ENCODE peak calls at places on chromosomes 13 and 19, in eight cellular contexts. Z is epithelial cell of esophagus, W is GM23338, D is lung, N is tibial artery, L is tibial nerve, Y is pancreas, R is left ventricle myocardium inferior. F is an unnamed sample.

GRCh38 chr13:56561327-56561726 is 579.4 kb upstream of the PRR20A start:
- DNase-seq in Z (peak; percentile 54), W (peak; percentile 26), D (no peak), N (no peak), L (no peak), Y (no peak), R (no peak), F (no peak)

GRCh38 chr13:43405457-43405856 is 381.3 kb downstream of the ENOX1 start:
- DNase-seq in Z (peak; percentile 81), W (no peak), D (no peak), N (no peak), L (no peak), Y (no peak), R (no peak), F (no peak)

GRCh38 chr13:59086147-59086546 is 1077.6 kb downstream of the DIAPH3 start:
- DNase-seq in Z (peak; percentile 4), W (no peak), D (no peak), N (no peak), L (no peak), Y (no peak), R (no peak), F (no peak)

GRCh38 chr19:46218160-46218559 is 11.4 kb upstream of the IGFL1 start:
- DNase-seq in Z (peak; percentile 72), W (peak; percentile 88), D (no peak), N (no peak), L (no peak), Y (no peak), R (no peak), F (no peak)

GRCh38 chr13:112073245-112074138 is 6.5 kb downstream of the SOX1 start:
- DNase-seq in Z (no peak), W (peak; percentile 89), D (no peak), N (no peak), L (no peak), Y (no peak), R (no peak), F (no peak)

GRCh38 chr19:39499082-39499642 is 415 bp downstream of the DLL3 start:
- DNase-seq in Z (peak; percentile 37), W (peak; percentile 65), D (no peak), N (no peak), L (no peak), Y (no peak), R (no peak), F (no peak)

GRCh38 chr19:18304194-18304495 is 18.7 kb downstream of the LSM4 start:
- DNase-seq in Z (no peak), W (no peak), D (no peak), N (peak; percentile 34), L (no peak), Y (no peak), R (peak; percentile 59), F (peak; percentile 81)

GRCh38 chr13:97220151-97220900 is 1.8 kb upstream of the MBNL2 start:
- DNase-seq in Z (peak; percentile 43), W (no peak), D (no peak), N (no peak), L (no peak), Y (no peak), R (no peak), F (no peak)

GRCh38 chr13:26964278-26965057 is 203.9 kb upstream of the GPR12 start:
- DNase-seq in Z (no peak), W (peak; percentile 26), D (peak; percentile 47), N (no peak), L (no peak), Y (no peak), R (no peak), F (no peak)

GRCh38 chr19:11090264-11091032 is 1.2 kb downstream of the LDLR start:
- DNase-seq in Z (peak; percentile 98), W (peak; percentile 98), D (peak; percentile 98), N (peak; percentile 99), L (peak; percentile 97), Y (peak; percentile 96), R (peak; percentile 99), F (peak; percentile 96)

GRCh38 chr19:8080832-8081231 is 28.3 kb downstream of the CCL25 start:
- DNase-seq in Z (no peak), W (no peak), D (no peak), N (no peak), L (no peak), Y (no peak), R (no peak), F (no peak)

GRCh38 chr13:82259284-82259683 is 1623.0 kb downstream of the SLITRK1 start:
- DNase-seq in Z (no peak), W (no peak), D (no peak), N (no peak), L (no peak), Y (no peak), R (no peak), F (no peak)

GRCh38 chr13:97434417-97435296 is 688 bp downstream of the RAP2A start:
- DNase-seq in Z (peak; percentile 38), W (peak; percentile 28), D (peak; percentile 34), N (peak; percentile 52), L (peak; percentile 27), Y (peak; percentile 68), R (peak; percentile 34), F (peak; percentile 69)

GRCh38 chr19:47362321-47362720 is 13.2 kb downstream of the DHX34 start:
- DNase-seq in Z (no peak), W (no peak), D (no peak), N (no peak), L (no peak), Y (no peak), R (no peak), F (no peak)

GRCh38 chr13:49560270-49561063 is 24.9 kb downstream of the RCBTB1 start:
- DNase-seq in Z (peak; percentile 74), W (peak; percentile 52), D (no peak), N (no peak), L (no peak), Y (peak; percentile 75), R (no peak), F (no peak)

GRCh38 chr19:1266116-1266817 is 2.9 kb upstream of the CIRBP start:
- DNase-seq in Z (peak; percentile 88), W (peak; percentile 88), D (peak; percentile 91), N (peak; percentile 73), L (no peak), Y (peak; percentile 91), R (peak; percentile 90), F (peak; percentile 91)

GRCh38 chr13:50213526-50213925 is 198.3 kb downstream of the KCNRG start:
- DNase-seq in Z (no peak), W (no peak), D (no peak), N (no peak), L (no peak), Y (no peak), R (no peak), F (no peak)

GRCh38 chr13:68608147-68608546 is 1378.0 kb upstream of the PCDH9 start:
- DNase-seq in Z (no peak), W (no peak), D (no peak), N (no peak), L (no peak), Y (no peak), R (no peak), F (no peak)

GRCh38 chr13:68609671-68610070 is 1379.5 kb upstream of the PCDH9 start:
- DNase-seq in Z (no peak), W (no peak), D (no peak), N (no peak), L (no peak), Y (no peak), R (no peak), F (no peak)
- H3K4me3 ChIP-seq in Z (no peak overlapping the region), W (no peak overlapping the region), D (no peak overlapping the region), N (no peak overlapping the region), L (no peak overlapping the region), Y (no peak overlapping the region), R (no peak overlapping the region), F (no peak overlapping the region)

DNA sequence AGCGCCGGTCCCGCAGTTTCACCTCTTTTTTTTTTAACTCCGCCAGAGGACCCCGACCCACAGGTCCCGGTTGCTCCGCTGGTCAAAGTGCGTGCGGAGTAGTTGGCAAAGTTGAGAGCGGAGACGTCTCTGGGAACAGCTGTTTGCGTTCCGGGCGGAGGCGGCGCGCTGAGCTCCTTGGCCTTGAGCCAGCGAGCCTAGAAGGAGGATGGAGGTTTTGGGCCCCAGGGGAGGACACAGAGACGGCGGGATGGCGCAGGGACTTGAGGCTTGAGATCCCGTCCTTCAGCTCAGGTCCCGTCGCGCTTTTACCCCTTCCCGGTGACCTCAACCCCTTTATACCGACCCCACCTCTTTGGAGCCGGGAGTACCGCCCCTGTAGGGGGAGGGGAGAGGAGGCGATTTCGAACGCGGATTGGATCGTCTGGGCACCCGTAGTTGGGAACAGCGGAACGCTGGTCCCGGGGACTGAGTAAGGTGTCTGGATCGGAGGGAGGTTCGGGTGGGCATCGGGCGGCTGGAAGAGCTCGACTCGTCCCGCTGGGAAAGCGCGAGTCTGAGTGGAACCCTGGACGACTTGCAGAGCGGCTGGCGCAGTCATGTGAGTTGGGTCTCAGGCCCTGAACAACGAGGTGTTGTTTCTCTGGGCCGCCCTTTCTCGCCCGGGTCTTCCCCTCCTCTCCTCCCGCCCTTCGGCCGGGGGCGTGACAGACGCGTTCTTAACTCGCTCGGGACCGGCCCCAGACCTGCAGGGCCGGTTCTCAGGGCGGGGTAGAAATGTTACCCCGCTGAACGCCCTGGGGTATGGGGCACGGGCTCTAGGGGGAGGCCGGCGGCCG is at the start of gene WBP4:
- DNase-seq in Z (peak; percentile 98), W (peak; percentile 97), D (peak; percentile 96), N (peak; percentile 96), L (peak; percentile 94), Y (peak; percentile 93), R (peak; percentile 94), F (peak; percentile 95)
- TF ChIP-seq CTCF in Z (peak; percentile 26), W (no peak), D (no peak), N (no peak), L (no peak), Y (no peak), R (peak; percentile 31), F (no peak)

DNA sequence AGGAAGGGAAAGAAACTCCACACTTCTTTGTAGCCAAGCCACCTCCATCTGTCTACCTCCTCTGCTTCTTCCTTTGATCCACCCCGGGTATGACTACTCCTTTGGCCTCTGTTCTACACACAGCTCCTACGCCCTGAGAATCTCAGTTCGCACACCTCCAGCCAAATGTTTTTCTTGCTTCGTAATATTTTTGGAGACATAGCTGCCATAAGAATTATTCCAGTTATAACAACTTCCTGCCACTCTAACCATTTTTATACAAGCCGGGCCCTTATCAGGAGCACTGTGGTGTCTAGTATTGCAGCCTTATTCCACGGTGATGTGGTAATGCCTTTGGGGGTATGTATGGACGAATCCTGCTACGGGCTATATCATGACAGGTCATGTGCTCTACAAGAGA is 126.7 kb downstream of the STARD13 start:
- DNase-seq in Z (no peak), W (no peak), D (no peak), N (no peak), L (no peak), Y (no peak), R (no peak), F (no peak)
- H3K4me3 ChIP-seq in Z (no peak overlapping the region), W (no peak overlapping the region), D (no peak overlapping the region), N (no peak overlapping the region), L (no peak overlapping the region), Y (no peak overlapping the region), R (no peak overlapping the region), F (no peak overlapping the region)

DNA sequence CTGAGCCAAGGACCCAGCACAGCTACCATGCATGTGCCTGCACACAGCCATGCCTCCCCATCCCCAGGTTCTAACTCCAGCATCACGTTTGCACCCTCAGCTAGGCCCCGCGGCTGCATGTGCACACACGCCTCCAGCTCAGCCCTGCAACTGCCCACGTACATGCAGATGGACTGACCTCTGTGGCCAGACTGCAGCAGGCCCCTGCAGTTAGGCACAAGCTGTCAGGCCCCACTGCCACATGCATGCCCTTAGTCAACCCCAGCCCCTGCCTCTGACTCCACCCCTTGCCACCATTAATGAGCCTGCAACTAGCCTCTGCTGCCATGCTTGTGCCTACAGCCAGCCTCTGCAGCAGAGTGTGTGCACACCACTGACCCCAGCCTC is 23.1 kb downstream of the SLC6A16 start:
- DNase-seq in Z (no peak), W (no peak), D (no peak), N (no peak), L (no peak), Y (no peak), R (no peak), F (no peak)
- TF ChIP-seq CTCF in Z (no peak), W (no peak), D (no peak), N (no peak), L (no peak), Y (no peak), R (no peak), F (no peak)

GRCh38 chr13:98567140-98567539 is 9.8 kb downstream of the STK24 start:
- DNase-seq in Z (no peak), W (no peak), D (no peak), N (no peak), L (no peak), Y (no peak), R (no peak), F (no peak)
- H3K4me3 ChIP-seq in Z (no peak overlapping the region), W (no peak overlapping the region), D (no peak overlapping the region), N (no peak overlapping the region), L (no peak overlapping the region), Y (no peak overlapping the region), R (no peak overlapping the region), F (no peak overlapping the region)